ENCODE peak calls at places on chromosomes 5 and 9, in seven cellular contexts. One of them, this sample, is unnamed.

GRCh38 chr9:129671065-129671464 is 5.6 kb downstream of the PRRX2 start:
- DNase-seq in fibroblast of lung: no peak
- DNase-seq in astrocyte: no peak
- DNase-seq in hepatocyte: no peak
- DNase-seq in OCI-LY7: no peak
- DNase-seq in stomach: no peak
- DNase-seq in CD8-positive, alpha-beta T cell: no peak
- DNase-seq in this sample: no peak

GRCh38 chr5:138243794-138244193 is 30.6 kb downstream of the GFRA3 start:
- DNase-seq in fibroblast of lung: no peak
- DNase-seq in astrocyte: no peak
- DNase-seq in hepatocyte: no peak
- DNase-seq in OCI-LY7: no peak
- DNase-seq in stomach: no peak
- DNase-seq in CD8-positive, alpha-beta T cell: no peak
- DNase-seq in this sample: no peak

GRCh38 chr5:137606401-137606800 is 107.3 kb upstream of the SPOCK1 start:
- DNase-seq in fibroblast of lung: no peak
- DNase-seq in astrocyte: no peak
- DNase-seq in hepatocyte: no peak
- DNase-seq in OCI-LY7: no peak
- DNase-seq in stomach: no peak
- DNase-seq in CD8-positive, alpha-beta T cell: no peak
- DNase-seq in this sample: no peak

GRCh38 chr9:114371343-114371985 is 16.3 kb downstream of the AKNA start:
- DNase-seq in fibroblast of lung: no peak
- DNase-seq in astrocyte: no peak
- DNase-seq in hepatocyte: no peak
- DNase-seq in OCI-LY7: no peak
- DNase-seq in stomach: no peak
- DNase-seq in CD8-positive, alpha-beta T cell: no peak
- DNase-seq in this sample: no peak

GRCh38 chr5:150208187-150209015 is 18.5 kb downstream of the SLC6A7 start:
- DNase-seq in fibroblast of lung: peak; percentile 56
- DNase-seq in astrocyte: peak; percentile 71
- DNase-seq in hepatocyte: no peak
- DNase-seq in OCI-LY7: no peak
- DNase-seq in stomach: no peak
- DNase-seq in CD8-positive, alpha-beta T cell: no peak
- DNase-seq in this sample: no peak

GRCh38 chr5:142590451-142591240 is 95.2 kb downstream of the FGF1 start:
- DNase-seq in fibroblast of lung: no peak
- DNase-seq in astrocyte: no peak
- DNase-seq in hepatocyte: peak; percentile 27
- DNase-seq in OCI-LY7: no peak
- DNase-seq in stomach: no peak
- DNase-seq in CD8-positive, alpha-beta T cell: no peak
- DNase-seq in this sample: no peak

GRCh38 chr5:15746833-15747232 is 246.9 kb downstream of the FBXL7 start:
- DNase-seq in fibroblast of lung: no peak
- DNase-seq in astrocyte: no peak
- DNase-seq in hepatocyte: no peak
- DNase-seq in OCI-LY7: no peak
- DNase-seq in stomach: no peak
- DNase-seq in CD8-positive, alpha-beta T cell: no peak
- DNase-seq in this sample: no peak

GRCh38 chr5:6287136-6287535 is 91.2 kb downstream of the MED10 start:
- DNase-seq in fibroblast of lung: no peak
- DNase-seq in astrocyte: no peak
- DNase-seq in hepatocyte: no peak
- DNase-seq in OCI-LY7: no peak
- DNase-seq in stomach: no peak
- DNase-seq in CD8-positive, alpha-beta T cell: no peak
- DNase-seq in this sample: no peak

GRCh38 chr5:150296496-150296895 is 6.2 kb downstream of the ARSI start:
- DNase-seq in fibroblast of lung: no peak
- DNase-seq in astrocyte: no peak
- DNase-seq in hepatocyte: no peak
- DNase-seq in OCI-LY7: no peak
- DNase-seq in stomach: no peak
- DNase-seq in CD8-positive, alpha-beta T cell: no peak
- DNase-seq in this sample: no peak

GRCh38 chr9:130344366-130344765 is 78.8 kb downstream of the HMCN2 start:
- DNase-seq in fibroblast of lung: no peak
- DNase-seq in astrocyte: no peak
- DNase-seq in hepatocyte: no peak
- DNase-seq in OCI-LY7: no peak
- DNase-seq in stomach: no peak
- DNase-seq in CD8-positive, alpha-beta T cell: no peak
- DNase-seq in this sample: no peak

GRCh38 chr5:123943136-123943535 is 431.2 kb downstream of the CSNK1G3 start:
- DNase-seq in fibroblast of lung: no peak
- DNase-seq in astrocyte: no peak
- DNase-seq in hepatocyte: no peak
- DNase-seq in OCI-LY7: no peak
- DNase-seq in stomach: no peak
- DNase-seq in CD8-positive, alpha-beta T cell: no peak
- DNase-seq in this sample: no peak

GRCh38 chr5:67146981-67147380 is 49.6 kb downstream of the CD180 start:
- DNase-seq in fibroblast of lung: no peak
- DNase-seq in astrocyte: no peak
- DNase-seq in hepatocyte: no peak
- DNase-seq in OCI-LY7: no peak
- DNase-seq in stomach: no peak
- DNase-seq in CD8-positive, alpha-beta T cell: no peak
- DNase-seq in this sample: no peak

GRCh38 chr9:96116275-96117051 is 185.5 kb downstream of the HSD17B3 start:
- DNase-seq in fibroblast of lung: peak; percentile 48
- DNase-seq in astrocyte: no peak
- DNase-seq in hepatocyte: peak; percentile 54
- DNase-seq in OCI-LY7: no peak
- DNase-seq in stomach: peak; percentile 78
- DNase-seq in CD8-positive, alpha-beta T cell: no peak
- DNase-seq in this sample: no peak

GRCh38 chr9:99052849-99053715 is 51.8 kb upstream of the TGFBR1 start:
- DNase-seq in fibroblast of lung: no peak
- DNase-seq in astrocyte: no peak
- DNase-seq in hepatocyte: no peak
- DNase-seq in OCI-LY7: no peak
- DNase-seq in stomach: no peak
- DNase-seq in CD8-positive, alpha-beta T cell: no peak
- DNase-seq in this sample: no peak

GRCh38 chr5:25568294-25568693 is 923.5 kb upstream of the CDH10 start:
- DNase-seq in fibroblast of lung: no peak
- DNase-seq in astrocyte: no peak
- DNase-seq in hepatocyte: no peak
- DNase-seq in OCI-LY7: no peak
- DNase-seq in stomach: no peak
- DNase-seq in CD8-positive, alpha-beta T cell: no peak
- DNase-seq in this sample: no peak

GRCh38 chr5:134084166-134084565 is 30.3 kb upstream of the TCF7 start:
- DNase-seq in fibroblast of lung: no peak
- DNase-seq in astrocyte: no peak
- DNase-seq in hepatocyte: no peak
- DNase-seq in OCI-LY7: no peak
- DNase-seq in stomach: no peak
- DNase-seq in CD8-positive, alpha-beta T cell: no peak
- DNase-seq in this sample: no peak

GRCh38 chr5:124812771-124813358 is 66.4 kb upstream of the ZNF608 start:
- DNase-seq in fibroblast of lung: no peak
- DNase-seq in astrocyte: no peak
- DNase-seq in hepatocyte: no peak
- DNase-seq in OCI-LY7: no peak
- DNase-seq in stomach: no peak
- DNase-seq in CD8-positive, alpha-beta T cell: no peak
- DNase-seq in this sample: no peak

GRCh38 chr5:176529824-176530195 is 7.4 kb downstream of the RNF44 start:
- DNase-seq in fibroblast of lung: no peak
- DNase-seq in astrocyte: no peak
- DNase-seq in hepatocyte: no peak
- DNase-seq in OCI-LY7: peak; percentile 96
- DNase-seq in stomach: no peak
- DNase-seq in CD8-positive, alpha-beta T cell: peak; percentile 52
- DNase-seq in this sample: peak; percentile 47

GRCh38 chr5:116237917-116238502 is 153.2 kb downstream of the COMMD10 start:
- DNase-seq in fibroblast of lung: no peak
- DNase-seq in astrocyte: no peak
- DNase-seq in hepatocyte: no peak
- DNase-seq in OCI-LY7: no peak
- DNase-seq in stomach: no peak
- DNase-seq in CD8-positive, alpha-beta T cell: no peak
- DNase-seq in this sample: no peak
- TF ChIP-seq CTCF in fibroblast of lung: peak; percentile 22
- TF ChIP-seq CTCF in astrocyte: no peak
- TF ChIP-seq CTCF in hepatocyte: peak; percentile 21
- TF ChIP-seq CTCF in OCI-LY7: peak; percentile 46
- TF ChIP-seq CTCF in stomach: no peak
- TF ChIP-seq CTCF in CD8-positive, alpha-beta T cell: no peak
- TF ChIP-seq CTCF in this sample: no peak

GRCh38 chr9:35917261-35917660 is 8.0 kb downstream of the SPAAR start:
- DNase-seq in fibroblast of lung: no peak
- DNase-seq in astrocyte: no peak
- DNase-seq in hepatocyte: no peak
- DNase-seq in OCI-LY7: no peak
- DNase-seq in stomach: no peak
- DNase-seq in CD8-positive, alpha-beta T cell: no peak
- DNase-seq in this sample: no peak
- H3K4me1 ChIP-seq in fibroblast of lung: no peaks in the 10 kb centered on the region
- H3K4me1 ChIP-seq in astrocyte: peaks cover 6% of the 10 kb centered on the region
- H3K4me1 ChIP-seq in hepatocyte: peaks cover 22% of the 10 kb centered on the region
- H3K4me1 ChIP-seq in OCI-LY7: no peaks in the 10 kb centered on the region
- H3K4me1 ChIP-seq in stomach: peaks cover 9% of the 10 kb centered on the region
- H3K4me1 ChIP-seq in CD8-positive, alpha-beta T cell: no peaks in the 10 kb centered on the region
- H3K4me1 ChIP-seq in this sample: peaks cover 4% of the 10 kb centered on the region

GRCh38 chr5:14218480-14218879 is 75.3 kb downstream of the TRIO start:
- DNase-seq in fibroblast of lung: no peak
- DNase-seq in astrocyte: no peak
- DNase-seq in hepatocyte: no peak
- DNase-seq in OCI-LY7: no peak
- DNase-seq in stomach: no peak
- DNase-seq in CD8-positive, alpha-beta T cell: no peak
- DNase-seq in this sample: no peak
- H3K27ac ChIP-seq in fibroblast of lung: no peak overlapping the region
- H3K27ac ChIP-seq in astrocyte: no peak overlapping the region
- H3K27ac ChIP-seq in hepatocyte: no peak overlapping the region
- H3K27ac ChIP-seq in OCI-LY7: peak overlapping the region; percentile 5
- H3K27ac ChIP-seq in stomach: peak overlapping the region; percentile 56
- H3K27ac ChIP-seq in CD8-positive, alpha-beta T cell: no peak overlapping the region
- H3K27ac ChIP-seq in this sample: peak overlapping the region; percentile 80

GRCh38 chr5:53994148-53994547 is 316.2 kb downstream of the ARL15 start:
- DNase-seq in fibroblast of lung: peak; percentile 88
- DNase-seq in astrocyte: peak; percentile 54
- DNase-seq in hepatocyte: no peak
- DNase-seq in OCI-LY7: no peak
- DNase-seq in stomach: no peak
- DNase-seq in CD8-positive, alpha-beta T cell: no peak
- DNase-seq in this sample: no peak

GRCh38 chr5:53996008-53996407 is 314.4 kb downstream of the ARL15 start:
- DNase-seq in fibroblast of lung: no peak
- DNase-seq in astrocyte: no peak
- DNase-seq in hepatocyte: no peak
- DNase-seq in OCI-LY7: no peak
- DNase-seq in stomach: no peak
- DNase-seq in CD8-positive, alpha-beta T cell: no peak
- DNase-seq in this sample: no peak

GRCh38 chr5:53987091-53987490 is 323.3 kb downstream of the ARL15 start:
- DNase-seq in fibroblast of lung: no peak
- DNase-seq in astrocyte: no peak
- DNase-seq in hepatocyte: no peak
- DNase-seq in OCI-LY7: no peak
- DNase-seq in stomach: no peak
- DNase-seq in CD8-positive, alpha-beta T cell: no peak
- DNase-seq in this sample: no peak

DNA sequence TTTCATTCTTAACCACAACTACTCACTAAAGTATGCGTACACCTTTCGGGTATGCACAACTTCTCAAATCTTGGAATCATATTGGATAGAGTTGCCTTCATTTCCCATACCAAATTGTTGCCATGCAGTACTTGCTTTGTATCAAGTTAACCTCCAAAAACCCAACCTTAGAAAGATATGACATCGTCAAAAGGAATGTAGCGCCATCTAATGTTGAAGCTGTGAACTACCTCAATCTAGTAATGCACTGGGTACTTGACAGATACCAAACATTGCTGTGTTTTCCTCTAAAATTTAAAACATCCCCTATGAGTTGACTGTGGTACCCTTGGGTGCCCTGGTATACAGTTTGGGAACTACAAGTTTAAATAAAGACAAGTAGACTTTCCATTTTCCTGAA is 318.4 kb downstream of the ARL15 start:
- DNase-seq in fibroblast of lung: peak; percentile 15
- DNase-seq in astrocyte: no peak
- DNase-seq in hepatocyte: no peak
- DNase-seq in OCI-LY7: no peak
- DNase-seq in stomach: no peak
- DNase-seq in CD8-positive, alpha-beta T cell: no peak
- DNase-seq in this sample: no peak
- TF ChIP-seq CTCF in fibroblast of lung: peak; percentile 25
- TF ChIP-seq CTCF in astrocyte: peak; percentile 16
- TF ChIP-seq CTCF in hepatocyte: no peak
- TF ChIP-seq CTCF in OCI-LY7: peak; percentile 66
- TF ChIP-seq CTCF in stomach: peak; percentile 10
- TF ChIP-seq CTCF in CD8-positive, alpha-beta T cell: no peak
- TF ChIP-seq CTCF in this sample: peak; percentile 24

DNA sequence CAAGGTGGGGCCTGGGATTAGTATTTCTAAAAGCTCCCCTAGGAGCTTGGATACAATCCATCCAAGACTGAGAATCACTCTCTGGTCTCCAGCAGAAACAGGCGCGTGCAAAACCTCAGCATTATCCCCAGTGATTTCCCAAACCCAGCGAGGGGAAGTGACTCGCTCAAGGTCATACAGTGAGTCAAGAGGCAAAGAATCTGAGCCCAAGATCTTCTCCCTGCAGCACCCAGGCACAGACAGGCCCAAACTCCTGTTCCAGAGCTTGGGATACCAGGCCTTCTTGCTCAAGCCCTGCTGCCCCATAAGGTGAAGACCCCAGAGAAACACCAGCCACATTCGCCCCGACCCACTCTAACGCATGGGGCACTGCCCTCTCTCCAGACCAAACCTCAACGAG is 33.2 kb downstream of the SHB start:
- DNase-seq in fibroblast of lung: peak; percentile 66
- DNase-seq in astrocyte: peak; percentile 78
- DNase-seq in hepatocyte: no peak
- DNase-seq in OCI-LY7: no peak
- DNase-seq in stomach: no peak
- DNase-seq in CD8-positive, alpha-beta T cell: no peak
- DNase-seq in this sample: no peak
- H3K4me1 ChIP-seq in fibroblast of lung: peaks cover 46% of the 10 kb centered on the region
- H3K4me1 ChIP-seq in astrocyte: peaks cover 48% of the 10 kb centered on the region
- H3K4me1 ChIP-seq in hepatocyte: peaks cover 43% of the 10 kb centered on the region
- H3K4me1 ChIP-seq in OCI-LY7: no peaks in the 10 kb centered on the region
- H3K4me1 ChIP-seq in stomach: peaks cover 64% of the 10 kb centered on the region
- H3K4me1 ChIP-seq in CD8-positive, alpha-beta T cell: no peaks in the 10 kb centered on the region
- H3K4me1 ChIP-seq in this sample: peaks cover 62% of the 10 kb centered on the region

DNA sequence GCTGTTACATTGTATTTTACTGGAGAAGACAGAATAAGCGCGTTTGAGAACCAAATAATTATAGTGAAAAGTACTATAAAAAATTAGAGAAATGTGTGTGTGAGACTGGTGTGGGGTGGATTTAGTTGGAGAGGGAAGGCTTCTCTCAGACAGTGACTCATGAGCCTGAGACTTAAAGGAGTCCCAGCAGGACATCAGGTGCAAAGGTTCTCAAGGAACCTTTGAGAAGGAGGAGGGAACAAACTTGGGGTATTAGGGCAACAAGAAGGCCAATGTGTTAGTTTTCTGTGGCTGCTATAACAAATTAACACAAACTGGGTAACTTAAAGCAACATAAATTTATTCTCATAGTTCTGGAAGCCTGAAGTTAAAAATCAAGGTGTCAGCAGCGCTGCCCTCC is 4.9 kb downstream of the DDX4 start:
- DNase-seq in fibroblast of lung: no peak
- DNase-seq in astrocyte: no peak
- DNase-seq in hepatocyte: no peak
- DNase-seq in OCI-LY7: no peak
- DNase-seq in stomach: no peak
- DNase-seq in CD8-positive, alpha-beta T cell: no peak
- DNase-seq in this sample: no peak
- H3K27ac ChIP-seq in fibroblast of lung: no peak overlapping the region
- H3K27ac ChIP-seq in astrocyte: no peak overlapping the region
- H3K27ac ChIP-seq in hepatocyte: no peak overlapping the region
- H3K27ac ChIP-seq in OCI-LY7: no peak overlapping the region
- H3K27ac ChIP-seq in stomach: no peak overlapping the region
- H3K27ac ChIP-seq in CD8-positive, alpha-beta T cell: no peak overlapping the region
- H3K27ac ChIP-seq in this sample: no peak overlapping the region

This sample was measured in lower lobe of right lung.